ENCODE peak calls at places on chromosome 13, in eight cellular contexts. C is AG04450, Q is lower lobe of right lung, P is tibial nerve, U is colonic mucosa, E is left ventricle myocardium inferior, W is BJ, K is neural progenitor cell. T is an unnamed sample. For H3K27me3, the result is how much of the 10 kb centered on the place peaks cover.

GRCh38 chr13:24050292-24050711 is 110.2 kb upstream of the SPATA13 start:
- DNase-seq in C (no peak), Q (peak), P (no peak), U (no peak), E (peak), W (no peak), K (no peak), T (no peak)

GRCh38 chr13:44293908-44294735 is 79.5 kb upstream of the SERP2 start:
- DNase-seq in C (no peak), Q (no peak), P (no peak), U (no peak), E (no peak), W (no peak), K (no peak), T (no peak)

GRCh38 chr13:35699805-35700204 is 223.3 kb upstream of the MAB21L1 start:
- DNase-seq in C (no peak), Q (no peak), P (peak), U (no peak), E (no peak), W (peak), K (no peak), T (no peak)

GRCh38 chr13:48403151-48403631 is 9.7 kb downstream of the LPAR6 start:
- DNase-seq in C (no peak), Q (no peak), P (no peak), U (no peak), E (no peak), W (no peak), K (no peak), T (no peak)

GRCh38 chr13:51902776-51903175 is 41.0 kb downstream of the CCDC70 start:
- DNase-seq in C (no peak), Q (no peak), P (no peak), U (no peak), E (no peak), W (no peak), K (no peak), T (no peak)

GRCh38 chr13:78102121-78102677 is 183.6 kb upstream of the EDNRB start:
- DNase-seq in C (no peak), Q (no peak), P (peak), U (peak), E (peak), W (peak), K (no peak), T (no peak)

GRCh38 chr13:97125051-97125809 is 96.9 kb upstream of the MBNL2 start:
- DNase-seq in C (no peak), Q (no peak), P (peak), U (peak), E (no peak), W (no peak), K (peak), T (no peak)

GRCh38 chr13:29507356-29507755 is 88.1 kb downstream of the SLC7A1 start:
- DNase-seq in C (no peak), Q (no peak), P (no peak), U (no peak), E (no peak), W (no peak), K (no peak), T (no peak)

GRCh38 chr13:66853559-66853958 is 376.6 kb downstream of the PCDH9 start:
- DNase-seq in C (no peak), Q (no peak), P (no peak), U (no peak), E (no peak), W (no peak), K (no peak), T (no peak)

GRCh38 chr13:85148009-85148408 is 651.2 kb downstream of the SLITRK6 start:
- DNase-seq in C (no peak), Q (no peak), P (no peak), U (no peak), E (no peak), W (no peak), K (peak), T (no peak)

GRCh38 chr13:21698975-21699679 is 28.3 kb downstream of the FGF9 start:
- DNase-seq in C (no peak), Q (no peak), P (no peak), U (no peak), E (no peak), W (no peak), K (no peak), T (no peak)

GRCh38 chr13:110136660-110137585 is 170.0 kb downstream of the COL4A1 start:
- DNase-seq in C (no peak), Q (no peak), P (no peak), U (no peak), E (no peak), W (no peak), K (peak), T (peak)

DNA sequence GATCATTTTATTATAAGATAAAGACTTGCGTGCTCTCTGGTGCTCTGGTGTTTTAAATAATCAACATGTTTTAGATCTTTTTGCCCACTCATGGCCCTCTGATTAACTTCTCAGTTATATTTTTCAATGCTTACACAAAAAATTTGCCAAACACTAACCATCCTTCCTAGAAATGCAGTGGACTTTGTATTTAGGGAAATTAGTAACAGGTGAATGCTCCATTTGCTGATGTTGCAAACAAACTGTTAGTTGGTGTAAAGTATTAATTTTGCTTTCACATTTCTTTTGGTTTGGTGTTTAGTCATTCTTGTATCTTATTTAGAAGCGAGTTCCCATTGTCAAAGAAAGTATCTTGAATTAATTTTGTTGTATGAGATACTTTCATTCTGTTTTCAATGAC is 2.7 kb downstream of the KL start:
- DNase-seq in C (no peak), Q (no peak), P (no peak), U (no peak), E (no peak), W (no peak), K (no peak), T (no peak)
- H3K27me3 ChIP-seq in C (half or more), Q (under half), P (under half), U (under half), E (under half), W (under half), K (half or more), T (under half)

GRCh38 chr13:43021926-43022670 is 1.3 kb upstream of the DNAJC15 start:
- DNase-seq in C (no peak), Q (no peak), P (no peak), U (no peak), E (no peak), W (no peak), K (no peak), T (no peak)

GRCh38 chr13:43026262-43026661 is 2.9 kb downstream of the DNAJC15 start:
- DNase-seq in C (no peak), Q (no peak), P (no peak), U (no peak), E (no peak), W (no peak), K (no peak), T (no peak)

GRCh38 chr13:43020794-43021193 is 2.6 kb upstream of the DNAJC15 start:
- DNase-seq in C (no peak), Q (no peak), P (no peak), U (no peak), E (no peak), W (no peak), K (no peak), T (no peak)

GRCh38 chr13:43019811-43020210 is 3.6 kb upstream of the DNAJC15 start:
- DNase-seq in C (no peak), Q (no peak), P (no peak), U (no peak), E (no peak), W (no peak), K (no peak), T (no peak)

DNA sequence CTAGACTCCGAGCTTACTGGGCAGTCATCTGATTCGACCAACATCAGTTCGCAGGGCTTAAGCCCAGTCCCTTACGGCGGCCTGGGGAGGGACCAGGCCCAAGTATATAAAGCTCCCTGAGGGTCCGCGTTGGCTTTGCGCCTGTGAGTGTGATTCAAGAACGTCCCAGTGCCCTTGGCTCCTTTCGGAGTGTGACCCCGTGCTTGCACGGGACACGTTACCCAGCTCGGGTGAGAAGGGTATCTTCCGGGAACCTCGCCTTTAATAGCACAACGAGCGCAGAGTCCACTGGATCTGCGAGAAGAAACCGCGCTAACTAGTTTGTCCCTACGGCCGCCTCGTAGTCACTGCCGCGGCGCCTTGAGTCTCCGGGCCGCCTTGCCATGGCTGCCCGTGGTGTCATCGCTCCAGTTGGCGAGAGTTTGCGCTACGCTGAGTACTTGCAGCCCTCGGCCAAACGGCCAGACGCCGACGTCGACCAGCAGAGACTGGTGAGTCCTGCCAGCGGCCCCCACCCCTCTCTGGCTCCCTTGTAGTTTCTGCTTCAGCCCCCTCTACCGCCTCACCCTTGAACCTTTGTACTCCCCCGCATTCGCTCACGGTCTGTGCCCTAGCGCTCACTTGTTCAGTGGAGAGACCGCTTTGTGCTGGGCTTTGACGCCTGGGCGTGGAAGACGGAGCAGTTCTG is at the start of gene DNAJC15:
- DNase-seq in C (peak), Q (peak), P (peak), U (peak), E (peak), W (peak), K (peak), T (peak)
- TF ChIP-seq CTCF in C (no peak), Q (peak), P (peak), U (no peak), E (peak), W (peak), K (no peak), T (no peak)

GRCh38 chr13:112986946-112987345 is 17.9 kb downstream of the MCF2L start:
- DNase-seq in C (no peak), Q (no peak), P (no peak), U (no peak), E (no peak), W (no peak), K (no peak), T (no peak)

GRCh38 chr13:112984501-112984900 is 15.5 kb downstream of the MCF2L start:
- DNase-seq in C (no peak), Q (no peak), P (no peak), U (no peak), E (no peak), W (no peak), K (no peak), T (no peak)

GRCh38 chr13:112983428-112984196 is 14.6 kb downstream of the MCF2L start:
- DNase-seq in C (no peak), Q (no peak), P (no peak), U (peak), E (peak), W (no peak), K (no peak), T (no peak)

GRCh38 chr13:112986470-112986869 is 17.5 kb downstream of the MCF2L start:
- DNase-seq in C (no peak), Q (no peak), P (no peak), U (no peak), E (no peak), W (no peak), K (no peak), T (no peak)

DNA sequence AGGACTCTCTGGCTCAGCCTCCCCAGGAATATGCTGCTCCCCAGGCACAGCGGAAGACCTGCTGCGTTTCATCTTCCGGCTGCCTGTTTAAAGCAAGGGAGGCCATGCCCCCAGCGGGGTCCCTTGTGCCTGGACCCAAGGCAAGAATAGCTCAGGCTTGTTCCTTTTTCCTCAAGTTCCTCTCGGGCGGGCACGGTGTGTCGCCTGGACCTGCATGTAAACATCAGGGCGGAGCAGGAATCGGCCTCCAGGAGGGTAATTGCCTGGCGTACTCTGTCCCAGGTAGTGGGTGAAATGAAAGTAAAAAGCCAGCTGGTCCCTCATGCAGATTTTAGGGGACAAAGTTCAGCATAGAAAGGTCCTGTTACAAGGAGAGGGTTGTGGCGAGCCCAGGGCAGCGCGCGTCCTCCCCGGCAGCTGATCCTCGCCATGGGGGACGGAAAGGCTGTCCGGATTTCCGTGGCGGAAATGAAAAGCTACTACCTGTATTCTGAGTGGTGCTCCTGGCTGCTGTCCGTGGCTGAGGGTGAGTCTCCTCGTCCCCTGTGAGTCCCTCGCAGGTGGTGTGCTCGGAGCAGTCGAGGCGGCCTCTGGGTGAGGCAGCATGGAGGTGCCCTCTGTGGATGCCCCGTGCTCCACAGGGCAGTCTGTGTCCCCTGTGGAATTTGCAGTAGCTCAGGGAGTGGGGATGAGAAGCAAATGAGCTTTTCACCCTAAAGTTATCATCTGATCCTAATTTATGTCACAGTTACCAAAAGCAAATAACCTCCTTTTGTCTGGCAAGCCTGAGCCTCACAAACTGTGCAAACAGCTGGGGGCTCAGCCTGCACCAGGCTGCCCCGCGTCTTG is 16.2 kb downstream of the MCF2L start:
- DNase-seq in C (no peak), Q (no peak), P (no peak), U (peak), E (no peak), W (no peak), K (no peak), T (no peak)
- H3K4me3 ChIP-seq in C (no peak), Q (no peak), P (no peak), U (peak), E (peak), W (no peak), K (no peak), T (no peak)

DNA sequence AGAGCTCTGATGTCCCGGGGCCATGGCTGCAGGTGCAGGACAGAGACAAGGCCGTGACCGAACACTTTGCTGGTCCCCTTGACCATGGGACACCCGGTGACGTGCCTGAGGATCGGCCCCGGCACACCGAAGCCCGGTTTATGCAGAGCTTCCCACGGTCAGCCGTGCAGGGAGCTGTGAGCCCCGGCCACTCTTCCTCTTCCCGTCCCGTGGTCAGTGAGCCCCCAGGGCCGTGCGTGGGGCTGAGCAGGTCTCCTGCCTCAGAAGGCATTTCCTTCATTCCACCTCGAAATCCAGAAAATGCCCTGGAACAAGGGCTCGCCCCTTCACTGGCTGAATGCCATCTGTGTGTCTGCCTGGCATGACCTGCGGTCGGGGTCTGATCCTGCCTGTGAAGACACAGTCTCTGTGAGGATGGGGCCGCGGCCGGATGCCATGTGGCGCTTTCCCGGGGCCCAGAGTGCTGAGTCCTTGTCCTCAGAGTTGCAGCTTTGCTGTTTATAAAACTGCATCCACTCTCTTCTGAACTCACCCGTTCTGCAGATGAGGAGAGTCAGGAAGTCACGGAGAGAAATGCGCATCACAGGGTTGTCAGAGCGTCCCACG is 16.9 kb downstream of the MCF2L start:
- DNase-seq in C (no peak), Q (no peak), P (no peak), U (no peak), E (no peak), W (no peak), K (no peak), T (no peak)
- H3K27me3 ChIP-seq in C (under half), Q (under half), P (under half), U (under half), E (under half), W (under half), K (under half), T (under half)

DNA sequence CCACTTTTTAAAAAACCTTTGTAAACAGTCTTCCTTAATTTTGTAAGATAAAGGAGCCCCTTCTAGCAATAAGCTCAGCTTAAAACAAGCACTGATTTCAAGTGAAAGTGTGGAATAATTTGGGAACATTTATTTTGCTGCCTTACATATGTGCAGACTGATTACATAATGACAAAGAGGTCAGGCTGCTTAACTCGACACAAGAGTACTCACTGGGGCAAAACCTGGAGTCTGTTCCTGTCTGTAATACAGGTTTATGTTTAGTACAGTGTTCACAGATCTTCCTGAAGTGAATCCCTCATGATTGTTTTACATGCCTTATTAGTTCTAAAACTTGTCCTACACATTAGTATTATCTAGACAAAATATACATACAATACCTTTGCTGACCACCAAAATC is 609.8 kb downstream of the LMO7 start:
- DNase-seq in C (no peak), Q (no peak), P (no peak), U (no peak), E (no peak), W (no peak), K (no peak), T (no peak)
- TF ChIP-seq CTCF in C (no peak), Q (no peak), P (no peak), U (no peak), E (no peak), W (no peak), K (no peak), T (no peak)

T was measured in esophagus muscularis mucosa.